ENCODE peak calls at places on chromosomes 5 and 9, in nine cellular contexts. T is prostate gland, D is tibial nerve, B is HepG2, V is neural progenitor cell, F is kidney, H is transverse colon, A is colonic mucosa, Y is brain microvascular endothelial cell. J is an unnamed sample.

GRCh38 chr5:101045689-101046088 is 142.6 kb upstream of the ST8SIA4 start:
- DNase-seq in T (no peak), D (no peak), B (no peak), V (no peak), F (no peak), H (no peak), A (no peak), Y (no peak), J (no peak)

GRCh38 chr5:94540856-94541494 is 77.4 kb downstream of the KIAA0825 start:
- DNase-seq in T (no peak), D (no peak), B (no peak), V (peak), F (no peak), H (no peak), A (no peak), Y (no peak), J (no peak)

GRCh38 chr5:178622679-178623247 is 4.1 kb downstream of the CLK4 start:
- DNase-seq in T (no peak), D (no peak), B (no peak), V (no peak), F (no peak), H (no peak), A (no peak), Y (no peak), J (no peak)

GRCh38 chr9:86352440-86353106 is 1.6 kb downstream of the TUT7 start:
- DNase-seq in T (no peak), D (no peak), B (no peak), V (no peak), F (no peak), H (no peak), A (no peak), Y (no peak), J (no peak)

GRCh38 chr9:102631559-102631958 is 363.6 kb upstream of the CYLC2 start:
- DNase-seq in T (no peak), D (no peak), B (peak), V (no peak), F (no peak), H (no peak), A (no peak), Y (peak), J (no peak)

GRCh38 chr9:91360551-91361293 is 996 bp downstream of the AUH start:
- DNase-seq in T (no peak), D (no peak), B (no peak), V (peak), F (no peak), H (no peak), A (no peak), Y (no peak), J (no peak)

GRCh38 chr9:30732060-30732459 is 1652.4 kb upstream of the ACO1 start:
- DNase-seq in T (no peak), D (no peak), B (peak), V (peak), F (peak), H (no peak), A (no peak), Y (no peak), J (no peak)

GRCh38 chr5:12623408-12623807 is 719.2 kb upstream of the CTNND2 start:
- DNase-seq in T (no peak), D (no peak), B (no peak), V (no peak), F (no peak), H (no peak), A (no peak), Y (no peak), J (no peak)

GRCh38 chr5:72497823-72498222 is 9.4 kb downstream of the ZNF366 start:
- DNase-seq in T (no peak), D (no peak), B (no peak), V (no peak), F (no peak), H (no peak), A (no peak), Y (no peak), J (no peak)

GRCh38 chr9:37621299-37621934 is 29.0 kb upstream of the TOMM5 start:
- DNase-seq in T (no peak), D (no peak), B (no peak), V (no peak), F (no peak), H (no peak), A (no peak), Y (no peak), J (no peak)

GRCh38 chr5:81151546-81151945 is 81.6 kb upstream of the CKMT2 start:
- DNase-seq in T (no peak), D (no peak), B (no peak), V (no peak), F (no peak), H (no peak), A (no peak), Y (peak), J (no peak)

GRCh38 chr5:37029436-37029835 is 152.9 kb downstream of the NIPBL start:
- DNase-seq in T (no peak), D (no peak), B (no peak), V (no peak), F (no peak), H (no peak), A (no peak), Y (no peak), J (no peak)

GRCh38 chr9:121399883-121400607 is 30.0 kb upstream of the STOM start:
- DNase-seq in T (peak), D (no peak), B (peak), V (peak), F (no peak), H (no peak), A (no peak), Y (peak), J (no peak)

GRCh38 chr9:124098141-124098905 is 86.8 kb downstream of the LHX2 start:
- DNase-seq in T (no peak), D (no peak), B (no peak), V (no peak), F (no peak), H (no peak), A (no peak), Y (no peak), J (no peak)

GRCh38 chr5:149268928-149269557 is 2.6 kb upstream of the AFAP1L1 start:
- DNase-seq in T (no peak), D (no peak), B (peak), V (peak), F (no peak), H (no peak), A (no peak), Y (no peak), J (no peak)

GRCh38 chr5:174412941-174413340 is 311.4 kb upstream of the MSX2 start:
- DNase-seq in T (no peak), D (no peak), B (no peak), V (no peak), F (no peak), H (no peak), A (no peak), Y (no peak), J (no peak)

GRCh38 chr5:2700876-2701275 is 50.6 kb downstream of the IRX2 start:
- DNase-seq in T (no peak), D (no peak), B (no peak), V (no peak), F (no peak), H (no peak), A (no peak), Y (no peak), J (no peak)

GRCh38 chr5:139649082-139649991 is 1.2 kb downstream of the CXXC5 start:
- DNase-seq in T (no peak), D (no peak), B (no peak), V (peak), F (peak), H (peak), A (no peak), Y (no peak), J (no peak)

GRCh38 chr9:32424616-32425015 is 40.2 kb downstream of the ACO1 start:
- DNase-seq in T (no peak), D (no peak), B (no peak), V (no peak), F (no peak), H (no peak), A (no peak), Y (no peak), J (no peak)

GRCh38 chr5:95432779-95433178 is 41.6 kb downstream of the FAM81B start:
- DNase-seq in T (no peak), D (no peak), B (no peak), V (no peak), F (no peak), H (no peak), A (no peak), Y (no peak), J (no peak)

GRCh38 chr5:6590581-6590980 is 42.3 kb downstream of the NSUN2 start:
- DNase-seq in T (no peak), D (no peak), B (no peak), V (no peak), F (no peak), H (no peak), A (no peak), Y (no peak), J (peak)

GRCh38 chr5:65873181-65873580 is 53.2 kb upstream of the ERBIN start:
- DNase-seq in T (no peak), D (no peak), B (no peak), V (no peak), F (no peak), H (no peak), A (no peak), Y (peak), J (no peak)

GRCh38 chr5:168651654-168652053 is 72.5 kb upstream of the PANK3 start:
- DNase-seq in T (no peak), D (no peak), B (no peak), V (no peak), F (no peak), H (no peak), A (no peak), Y (peak), J (no peak)

GRCh38 chr5:13325765-13326164 is 618.7 kb downstream of the DNAH5 start:
- DNase-seq in T (no peak), D (no peak), B (no peak), V (no peak), F (no peak), H (no peak), A (no peak), Y (no peak), J (no peak)

GRCh38 chr5:152642406-152642805 is 237.3 kb upstream of the NMUR2 start:
- DNase-seq in T (no peak), D (no peak), B (no peak), V (no peak), F (no peak), H (no peak), A (no peak), Y (no peak), J (no peak)

GRCh38 chr5:50325237-50325832 is 115.8 kb downstream of the EMB start:
- DNase-seq in T (no peak), D (no peak), B (no peak), V (peak), F (no peak), H (no peak), A (no peak), Y (peak), J (no peak)

GRCh38 chr5:14261237-14261636 is 118.1 kb downstream of the TRIO start:
- DNase-seq in T (no peak), D (no peak), B (no peak), V (peak), F (no peak), H (no peak), A (no peak), Y (no peak), J (no peak)

GRCh38 chr9:34717996-34718614 is 8.2 kb upstream of the CCL21 start:
- DNase-seq in T (no peak), D (no peak), B (no peak), V (no peak), F (peak), H (no peak), A (no peak), Y (no peak), J (peak)

GRCh38 chr9:121815556-121816448 is 164.4 kb downstream of the DAB2IP start:
- DNase-seq in T (no peak), D (no peak), B (no peak), V (no peak), F (no peak), H (no peak), A (no peak), Y (no peak), J (no peak)

GRCh38 chr9:17521456-17521855 is 57.4 kb upstream of the SH3GL2 start:
- DNase-seq in T (no peak), D (no peak), B (no peak), V (no peak), F (no peak), H (no peak), A (no peak), Y (no peak), J (no peak)

GRCh38 chr5:178431777-178432155 is 158.4 kb downstream of the COL23A1 start:
- DNase-seq in T (no peak), D (no peak), B (no peak), V (no peak), F (no peak), H (no peak), A (no peak), Y (no peak), J (no peak)

GRCh38 chr5:124457101-124457500 is 289.3 kb downstream of the ZNF608 start:
- DNase-seq in T (no peak), D (no peak), B (no peak), V (no peak), F (no peak), H (no peak), A (no peak), Y (no peak), J (no peak)

GRCh38 chr5:90855296-90855990 is 296.8 kb downstream of the ADGRV1 start:
- DNase-seq in T (no peak), D (no peak), B (no peak), V (no peak), F (no peak), H (no peak), A (no peak), Y (no peak), J (no peak)

DNA sequence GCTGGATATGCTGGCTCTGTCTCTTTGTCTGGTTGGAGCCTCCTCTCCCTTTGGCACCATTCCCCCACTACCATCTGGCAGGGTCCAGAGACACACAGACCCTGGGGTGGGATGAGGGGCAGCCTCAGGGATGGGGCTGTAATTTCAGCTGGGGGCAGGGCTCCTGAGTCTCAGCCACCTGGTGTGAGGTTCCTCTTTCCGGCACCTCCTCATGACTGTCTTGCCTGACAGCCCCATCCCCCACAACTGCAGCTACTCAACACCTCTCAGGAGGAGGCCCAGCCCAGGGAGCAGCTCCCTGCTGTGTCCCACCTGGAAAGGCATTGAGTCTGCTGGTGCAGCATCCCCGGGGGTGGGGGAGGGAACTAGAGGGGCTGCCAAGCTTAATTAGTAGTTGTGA is 11.7 kb upstream of the RPS14 start:
- DNase-seq in T (no peak), D (no peak), B (no peak), V (no peak), F (no peak), H (peak), A (no peak), Y (no peak), J (no peak)
- H3K4me3 ChIP-seq in T (no peak), D (no peak), B (no peak), V (no peak), F (no peak), H (no peak), A (no peak), Y (no peak), J (no peak)

GRCh38 chr5:122093415-122093814 is 15.4 kb upstream of the LOX start:
- DNase-seq in T (no peak), D (no peak), B (no peak), V (no peak), F (no peak), H (no peak), A (no peak), Y (peak), J (no peak)

GRCh38 chr5:122089096-122089495 is 11.0 kb upstream of the LOX start:
- DNase-seq in T (no peak), D (no peak), B (no peak), V (no peak), F (no peak), H (no peak), A (no peak), Y (no peak), J (no peak)

GRCh38 chr5:122093861-122094650 is 16.0 kb upstream of the LOX start:
- DNase-seq in T (no peak), D (no peak), B (no peak), V (no peak), F (no peak), H (no peak), A (no peak), Y (peak), J (no peak)

GRCh38 chr5:122089614-122090013 is 11.6 kb upstream of the LOX start:
- DNase-seq in T (no peak), D (no peak), B (no peak), V (no peak), F (no peak), H (no peak), A (no peak), Y (peak), J (no peak)

GRCh38 chr5:122091942-122092600 is 14.0 kb upstream of the LOX start:
- DNase-seq in T (no peak), D (no peak), B (no peak), V (peak), F (no peak), H (no peak), A (no peak), Y (peak), J (no peak)
- TF ChIP-seq CTCF in T (peak), D (peak), B (peak), V (peak), F (peak), H (peak), A (no peak), Y (peak), J (peak)

DNA sequence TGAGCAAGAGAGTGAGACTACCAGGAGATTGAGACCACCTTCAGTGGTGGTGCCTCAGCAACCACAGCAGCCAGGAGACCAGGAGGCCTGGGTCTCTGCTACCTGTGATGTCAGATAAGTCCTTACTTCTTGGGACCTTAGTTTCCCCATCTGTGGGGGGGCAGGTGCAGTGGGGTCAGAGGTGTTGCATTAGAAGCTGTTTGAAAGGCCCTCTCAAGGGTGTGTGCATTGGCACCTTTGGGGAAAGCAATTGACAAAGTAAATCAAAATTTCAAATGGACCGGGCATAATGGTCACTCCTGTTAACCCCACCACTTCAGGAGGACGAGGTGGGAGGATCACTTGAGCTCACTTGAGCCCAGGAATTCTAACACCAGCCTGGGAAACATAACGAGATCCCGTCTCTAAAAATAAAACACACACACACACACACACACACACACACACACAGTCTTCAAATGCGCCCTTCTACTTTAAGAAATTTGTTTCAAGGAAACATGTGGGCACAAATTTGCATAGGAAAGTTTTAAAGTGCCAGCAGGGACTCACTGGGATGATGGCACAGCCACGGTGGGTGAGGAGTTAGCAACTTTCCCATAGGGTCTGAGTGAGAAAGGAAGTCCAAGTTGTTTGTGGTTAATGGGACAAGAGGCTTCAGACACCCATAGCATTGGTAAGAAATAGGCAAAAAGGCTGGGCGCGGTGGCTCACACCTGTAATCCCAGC is 1.3 kb upstream of the AK1 start:
- DNase-seq in T (no peak), D (no peak), B (no peak), V (no peak), F (no peak), H (no peak), A (no peak), Y (no peak), J (no peak)
- H3K27ac ChIP-seq in T (no peak), D (peak), B (no peak), V (no peak), F (no peak), H (no peak), A (no peak), Y (no peak), J (no peak)

DNA sequence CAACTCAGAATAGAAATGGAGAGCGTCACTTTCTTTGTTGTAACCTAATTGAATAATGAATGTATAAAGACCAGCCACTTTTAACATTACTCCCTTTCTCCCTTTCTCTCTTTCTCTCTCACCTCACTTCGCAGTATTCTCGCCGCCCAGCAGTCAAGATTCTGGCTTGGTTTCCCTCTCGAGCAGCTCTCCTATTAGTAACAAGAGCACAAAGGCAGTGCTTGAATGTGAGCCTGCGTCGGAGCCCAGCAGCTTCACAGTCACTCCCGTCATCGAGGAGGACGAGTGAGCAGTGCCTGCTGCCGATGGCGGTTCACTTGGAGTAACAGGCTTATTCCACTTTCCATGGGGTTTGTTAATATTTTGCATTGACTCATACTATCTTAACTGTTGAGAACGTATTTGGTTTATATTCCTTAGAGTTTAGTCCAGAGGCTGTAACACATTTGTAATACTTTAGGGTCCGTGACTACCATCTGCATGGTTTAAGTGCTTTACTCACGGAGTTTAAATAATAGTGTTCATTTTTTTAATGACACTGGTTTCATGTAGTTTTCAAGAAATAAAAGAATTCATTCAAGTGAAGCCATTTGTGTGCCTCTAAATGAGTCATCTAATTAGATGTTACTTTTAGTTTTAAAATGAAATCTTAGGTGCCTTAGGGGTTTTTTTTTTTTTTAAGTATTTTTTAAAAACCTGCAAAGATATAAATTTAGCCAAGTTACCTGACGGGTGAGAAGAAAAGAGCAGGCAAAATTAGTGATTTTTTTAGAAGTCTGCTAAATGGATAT is 8.4 kb upstream of the DMRT3 start:
- DNase-seq in T (no peak), D (no peak), B (no peak), V (peak), F (no peak), H (no peak), A (no peak), Y (no peak), J (no peak)
- H3K4me3 ChIP-seq in T (no peak), D (no peak), B (no peak), V (peak), F (no peak), H (no peak), A (no peak), Y (no peak), J (no peak)

GRCh38 chr5:135930949-135931295 is 23.9 kb downstream of the LECT2 start:
- DNase-seq in T (no peak), D (no peak), B (no peak), V (peak), F (no peak), H (no peak), A (no peak), Y (no peak), J (no peak)
- TF ChIP-seq CTCF in T (no peak), D (no peak), B (no peak), V (no peak), F (no peak), H (no peak), A (no peak), Y (no peak), J (no peak)

GRCh38 chr5:52864884-52865283 is 77.2 kb downstream of the ITGA1 start:
- DNase-seq in T (no peak), D (no peak), B (peak), V (no peak), F (no peak), H (no peak), A (no peak), Y (peak), J (no peak)

GRCh38 chr5:52867809-52868208 is 80.1 kb downstream of the ITGA1 start:
- DNase-seq in T (no peak), D (no peak), B (no peak), V (no peak), F (no peak), H (no peak), A (no peak), Y (peak), J (no peak)

GRCh38 chr5:52861368-52861767 is 73.7 kb downstream of the ITGA1 start:
- DNase-seq in T (no peak), D (no peak), B (no peak), V (no peak), F (no peak), H (no peak), A (no peak), Y (no peak), J (no peak)

GRCh38 chr5:52864376-52864775 is 76.7 kb downstream of the ITGA1 start:
- DNase-seq in T (no peak), D (no peak), B (no peak), V (no peak), F (no peak), H (no peak), A (no peak), Y (no peak), J (no peak)

DNA sequence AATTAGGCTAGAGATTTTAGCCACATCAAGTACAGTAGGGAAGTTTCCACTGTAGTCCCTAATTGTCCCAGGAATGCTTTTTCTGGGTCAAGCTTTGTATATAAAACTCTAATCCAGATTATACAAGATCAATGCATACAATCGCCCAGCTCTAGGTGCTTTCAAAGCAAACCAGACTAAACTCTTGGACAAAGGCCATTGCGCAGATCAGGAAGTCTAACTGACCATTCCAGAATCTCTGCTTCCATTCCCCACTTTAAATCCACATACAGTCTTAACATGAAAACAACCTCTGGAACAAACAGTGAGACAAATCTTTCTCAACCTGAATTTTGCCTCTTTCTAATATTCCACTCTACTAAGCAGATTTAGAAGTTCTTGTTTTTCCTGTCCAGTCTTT is 76.0 kb downstream of the ITGA1 start:
- DNase-seq in T (no peak), D (no peak), B (no peak), V (no peak), F (no peak), H (no peak), A (no peak), Y (no peak), J (no peak)
- H3K27ac ChIP-seq in T (no peak), D (peak), B (no peak), V (no peak), F (peak), H (peak), A (no peak), Y (peak), J (peak)

J was measured in right lobe of liver.